ENCODE peak calls at places on chromosome 13, in seven cellular contexts. M is HCT116, O is K562, W is GM12878, L is HepG2, V is T47D, D is SK-N-SH. J is an unnamed sample.

GRCh38 chr13:50842711-50843255 is 709 bp downstream of the DLEU7 start:
- DNase-seq in L (no peak), M (no peak), V (no peak), W (no peak), O (no peak), D (no peak), J (peak)

GRCh38 chr13:54226866-54227265 is 1198.3 kb downstream of the OLFM4 start:
- DNase-seq in L (no peak), O (no peak), D (no peak), M (no peak), V (no peak), W (no peak), J (no peak)

GRCh38 chr13:104832265-104832664 is 1703.2 kb downstream of the EFNB2 start:
- DNase-seq in V (no peak), D (no peak), L (no peak), M (no peak), W (no peak), O (no peak), J (no peak)

GRCh38 chr13:76822691-76823267 is 63.4 kb downstream of the KCTD12 start:
- DNase-seq in O (no peak), L (no peak), V (peak), M (no peak), D (no peak), W (no peak), J (no peak)

GRCh38 chr13:94656766-94657165 is 55.1 kb downstream of the GPR180 start:
- DNase-seq in W (peak), M (no peak), O (peak), D (no peak), L (no peak), V (no peak), J (no peak)

GRCh38 chr13:36766295-36766694 is 52.7 kb upstream of the RFXAP start:
- DNase-seq in D (no peak), V (no peak), M (peak), W (no peak), O (no peak), L (peak), J (no peak)

GRCh38 chr13:109208522-109208921 is 577.9 kb downstream of the IRS2 start:
- DNase-seq in O (no peak), M (no peak), V (no peak), L (no peak), D (no peak), W (no peak), J (no peak)

GRCh38 chr13:77492982-77493381 is 42.5 kb upstream of the SCEL start:
- DNase-seq in L (peak), W (no peak), M (peak), V (peak), D (peak), O (no peak), J (no peak)

GRCh38 chr13:27053902-27054595 is 117.6 kb downstream of the USP12 start:
- DNase-seq in M (peak), L (no peak), O (no peak), W (no peak), D (no peak), V (no peak), J (no peak)

GRCh38 chr13:66665991-66666390 is 564.1 kb downstream of the PCDH9 start:
- DNase-seq in O (no peak), V (no peak), W (no peak), L (no peak), M (no peak), D (peak), J (no peak)

GRCh38 chr13:44417446-44417845 is 43.8 kb downstream of the SERP2 start:
- DNase-seq in D (no peak), V (no peak), W (no peak), O (no peak), M (no peak), L (peak), J (no peak)

GRCh38 chr13:106449096-106449495 is 86.4 kb downstream of the EFNB2 start:
- DNase-seq in D (no peak), V (no peak), L (no peak), W (no peak), O (no peak), M (no peak), J (no peak)

GRCh38 chr13:73341748-73342147 is 282.9 kb downstream of the KLF5 start:
- DNase-seq in W (no peak), O (no peak), V (no peak), L (no peak), M (no peak), D (no peak), J (no peak)

GRCh38 chr13:76338003-76338402 is 548.2 kb downstream of the KCTD12 start:
- DNase-seq in W (no peak), L (no peak), M (no peak), O (no peak), V (no peak), D (no peak), J (no peak)

GRCh38 chr13:30193279-30194234 is 113.8 kb downstream of the KATNAL1 start:
- DNase-seq in W (peak), L (no peak), O (no peak), V (no peak), D (no peak), M (no peak), J (no peak)

GRCh38 chr13:36143768-36144167 is 12.6 kb upstream of the DCLK1 start:
- DNase-seq in L (no peak), D (no peak), O (no peak), M (no peak), W (no peak), V (no peak), J (no peak)

GRCh38 chr13:36750461-36750860 is 68.6 kb upstream of the RFXAP start:
- DNase-seq in W (no peak), V (no peak), L (no peak), M (no peak), D (no peak), O (no peak), J (no peak)

GRCh38 chr13:41145136-41145908 is 12.7 kb upstream of the KBTBD6 start:
- DNase-seq in D (no peak), V (no peak), L (no peak), W (no peak), O (no peak), M (no peak), J (no peak)

GRCh38 chr13:42878721-42879120 is 97.3 kb downstream of the FAM216B start:
- DNase-seq in O (no peak), M (no peak), L (no peak), D (no peak), V (no peak), W (no peak), J (no peak)

GRCh38 chr13:29429496-29429895 is 166.0 kb downstream of the SLC7A1 start:
- DNase-seq in M (no peak), V (no peak), O (no peak), D (no peak), W (no peak), L (no peak), J (no peak)

GRCh38 chr13:111883571-111884343 is 183.2 kb upstream of the SOX1 start:
- DNase-seq in O (no peak), L (no peak), D (no peak), V (no peak), M (no peak), W (no peak), J (peak)

GRCh38 chr13:99467764-99468163 is 33.5 kb upstream of the TM9SF2 start:
- DNase-seq in M (no peak), W (no peak), L (no peak), D (no peak), V (no peak), O (no peak), J (no peak)

GRCh38 chr13:77040076-77040475 is 13.1 kb upstream of the FBXL3 start:
- DNase-seq in O (no peak), V (no peak), M (no peak), L (no peak), D (no peak), W (no peak), J (no peak)

GRCh38 chr13:19658831-19659230 is 25.4 kb downstream of the MPHOSPH8 start:
- DNase-seq in V (no peak), L (no peak), W (no peak), M (no peak), D (no peak), O (no peak), J (no peak)

GRCh38 chr13:93794197-93794885 is 567.7 kb downstream of the GPC6 start:
- DNase-seq in W (no peak), L (no peak), D (no peak), V (no peak), M (no peak), O (no peak), J (no peak)

GRCh38 chr13:111206148-111206547 is 91.0 kb downstream of the ARHGEF7 start:
- DNase-seq in V (no peak), O (no peak), W (no peak), D (no peak), M (no peak), L (no peak), J (no peak)

GRCh38 chr13:110310541-110311491 is 3.7 kb downstream of the COL4A2 start:
- DNase-seq in D (no peak), L (no peak), M (no peak), O (no peak), W (no peak), V (no peak), J (no peak)

GRCh38 chr13:66586489-66586888 is 643.6 kb downstream of the PCDH9 start:
- DNase-seq in V (no peak), L (no peak), D (no peak), M (no peak), W (no peak), O (no peak), J (no peak)

GRCh38 chr13:77980592-77980991 is 62.0 kb upstream of the EDNRB start:
- DNase-seq in D (no peak), V (no peak), W (no peak), O (no peak), M (no peak), L (no peak), J (no peak)

GRCh38 chr13:57557979-57558529 is 73.5 kb upstream of the PCDH17 start:
- DNase-seq in M (no peak), D (peak), V (no peak), L (peak), O (no peak), W (no peak), J (no peak)

GRCh38 chr13:24764276-24764630 is 284 bp downstream of the RNF17 start:
- DNase-seq in W (no peak), M (no peak), O (no peak), V (no peak), L (no peak), D (no peak), J (no peak)

GRCh38 chr13:93304868-93305613 is 78.4 kb downstream of the GPC6 start:
- DNase-seq in O (no peak), V (no peak), L (no peak), D (peak), W (no peak), M (no peak), J (no peak)

GRCh38 chr13:43239441-43239840 is 216.1 kb downstream of the DNAJC15 start:
- DNase-seq in W (no peak), D (no peak), O (no peak), V (no peak), M (no peak), L (no peak), J (no peak)

GRCh38 chr13:113135281-113135760 is 12.7 kb downstream of the F10 start:
- DNase-seq in V (no peak), W (no peak), O (no peak), L (no peak), M (no peak), D (no peak), J (no peak)

GRCh38 chr13:113129480-113129879 is 6.9 kb downstream of the F10 start:
- DNase-seq in O (no peak), M (no peak), V (no peak), W (no peak), D (no peak), L (no peak), J (no peak)

GRCh38 chr13:113125506-113126264 is 3.1 kb downstream of the F10 start:
- DNase-seq in W (no peak), M (no peak), V (no peak), O (no peak), L (no peak), D (no peak), J (no peak)

GRCh38 chr13:113126265-113127150 is 3.9 kb downstream of the F10 start:
- DNase-seq in W (no peak), D (no peak), V (no peak), M (no peak), L (no peak), O (no peak), J (no peak)

GRCh38 chr13:113129921-113130750 is 7.5 kb downstream of the F10 start:
- DNase-seq in L (no peak), O (no peak), W (no peak), M (no peak), V (no peak), D (no peak), J (no peak)
- TF ChIP-seq JUND in L (no peak), O (no peak), W (no peak), M (no peak), V (no peak), D (no peak), J (no peak)

GRCh38 chr13:113855012-113855921 is 8.6 kb downstream of the GAS6 start:
- DNase-seq in V (no peak), O (no peak), L (no peak), D (no peak), W (no peak), M (no peak), J (no peak)
- TF ChIP-seq JUND in V (no peak), O (no peak), L (no peak), D (no peak), W (no peak), M (no peak), J (no peak)

DNA sequence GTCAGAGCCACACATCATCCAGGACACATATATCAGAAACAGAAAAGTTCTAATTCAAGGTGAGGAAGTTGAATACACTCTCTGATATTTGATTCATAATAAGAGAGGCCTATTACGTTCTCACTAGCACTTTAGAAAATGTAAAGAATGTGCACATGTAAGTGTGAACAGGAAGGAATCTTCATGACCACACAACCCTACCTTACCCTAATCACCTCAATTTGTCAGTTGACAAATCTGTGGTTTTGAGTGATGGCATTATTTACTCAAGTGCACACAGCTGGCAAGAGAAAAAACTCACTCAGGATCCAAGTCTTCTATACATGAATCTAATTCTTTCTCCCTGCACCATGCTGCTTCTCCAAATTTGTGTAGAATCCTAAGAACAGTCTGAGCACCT is 445.8 kb downstream of the SUCLA2 start:
- DNase-seq in D (no peak), M (no peak), W (no peak), O (no peak), L (no peak), V (no peak), J (no peak)
- TF ChIP-seq JUND in D (no peak), M (no peak), W (no peak), O (no peak), L (no peak), V (no peak), J (no peak)

DNA sequence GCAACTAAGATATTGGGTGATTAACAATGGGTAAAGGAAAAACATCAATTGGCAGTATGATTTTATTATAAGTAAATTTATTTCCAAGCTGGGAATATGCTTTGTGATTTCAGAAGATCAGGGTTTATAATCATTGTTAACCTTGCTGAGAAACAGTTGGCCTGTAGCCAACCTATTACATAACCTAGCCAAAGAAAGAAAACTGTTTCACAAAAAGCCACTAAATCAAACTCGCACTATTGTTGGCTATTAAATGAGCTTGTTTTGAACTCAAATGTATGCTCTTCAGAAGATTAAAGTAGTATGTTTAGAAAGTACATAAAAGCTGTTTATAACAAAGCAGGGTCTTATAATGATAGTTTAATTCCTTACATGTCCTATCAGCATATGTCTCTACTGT is 151.7 kb downstream of the LHFPL6 start:
- DNase-seq in M (no peak), D (no peak), V (no peak), W (no peak), L (no peak), O (no peak), J (no peak)
- TF ChIP-seq JUND in M (no peak), D (no peak), V (no peak), W (no peak), L (no peak), O (no peak), J (no peak)

GRCh38 chr13:32887617-32888016 is 128.6 kb upstream of the KL start:
- DNase-seq in D (no peak), O (no peak), L (no peak), W (no peak), V (no peak), M (no peak), J (no peak)

GRCh38 chr13:32881074-32881791 is 135.0 kb upstream of the KL start:
- DNase-seq in O (no peak), D (no peak), M (no peak), W (no peak), L (no peak), V (no peak), J (no peak)

GRCh38 chr13:32881792-32882175 is 134.4 kb upstream of the KL start:
- DNase-seq in W (no peak), O (no peak), L (no peak), V (peak), D (no peak), M (no peak), J (no peak)

GRCh38 chr13:32880636-32881035 is 135.6 kb upstream of the KL start:
- DNase-seq in V (no peak), W (no peak), M (no peak), O (no peak), L (no peak), D (no peak), J (no peak)

DNA sequence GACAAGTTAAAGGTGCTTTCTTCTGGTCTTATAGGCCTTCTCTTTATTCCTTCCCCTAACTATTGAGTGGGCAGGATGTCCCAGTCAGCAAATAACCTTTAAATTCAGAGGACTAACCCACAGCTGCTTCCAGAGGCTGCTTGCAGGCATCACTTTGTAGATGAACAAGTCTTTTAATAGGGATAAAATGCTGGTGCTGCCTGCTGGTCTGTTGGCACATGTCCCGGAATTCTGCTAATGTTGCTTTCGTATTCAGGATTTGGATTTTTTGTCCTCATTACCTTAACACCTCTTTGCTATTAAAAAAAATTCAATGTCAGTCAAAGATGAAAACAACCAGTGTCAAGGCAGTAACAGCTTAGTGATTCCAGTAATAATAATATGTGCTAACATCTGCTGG is 132.7 kb upstream of the KL start:
- DNase-seq in O (no peak), M (no peak), W (no peak), D (peak), L (no peak), V (no peak), J (no peak)
- TF ChIP-seq JUND in O (no peak), M (no peak), W (no peak), D (no peak), L (no peak), V (no peak), J (no peak)

GRCh38 chr13:100465558-100465957 is 123.0 kb downstream of the GGACT start:
- DNase-seq in O (no peak), W (no peak), D (no peak), M (no peak), V (no peak), L (no peak), J (no peak)

GRCh38 chr13:100473087-100473486 is 115.5 kb downstream of the GGACT start:
- DNase-seq in V (no peak), W (no peak), M (no peak), D (peak), O (no peak), L (no peak), J (no peak)

GRCh38 chr13:100473493-100474044 is 115.0 kb downstream of the GGACT start:
- DNase-seq in W (no peak), O (no peak), D (peak), M (no peak), L (no peak), V (no peak), J (no peak)

DNA sequence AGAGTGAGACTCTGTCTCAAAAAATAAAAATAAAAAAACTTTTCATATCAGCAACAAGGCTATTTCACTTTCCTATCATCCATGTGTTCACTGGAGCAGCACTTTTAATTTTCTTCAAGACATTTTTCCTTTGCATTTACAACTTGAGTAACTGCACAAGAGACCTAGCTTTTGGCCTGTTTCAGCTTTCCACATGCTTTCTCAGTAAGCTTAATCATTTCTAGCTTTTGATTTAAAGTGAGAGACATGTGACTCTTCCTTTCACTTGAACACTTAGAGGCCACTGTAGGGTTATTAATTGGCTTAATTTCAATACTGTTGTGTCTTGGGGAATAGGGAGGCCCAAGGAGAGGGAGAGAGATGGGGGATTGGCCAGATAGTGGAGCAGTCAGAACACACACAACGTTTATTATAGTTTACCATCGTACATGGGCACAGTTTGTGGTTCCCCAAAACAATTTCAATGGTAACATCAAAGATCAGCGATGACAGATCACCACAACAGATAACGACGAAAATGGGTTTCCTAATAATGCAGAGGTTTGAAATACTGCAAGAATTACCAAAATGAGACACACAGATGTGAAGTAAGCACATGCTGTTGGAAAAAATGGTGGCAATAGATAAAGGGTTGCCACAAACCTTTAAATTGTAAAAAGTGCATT is 117.6 kb downstream of the GGACT start:
- DNase-seq in V (no peak), O (no peak), W (no peak), M (no peak), L (no peak), D (no peak), J (no peak)
- TF ChIP-seq JUND in V (no peak), O (no peak), W (no peak), M (no peak), L (no peak), D (no peak), J (no peak)

GRCh38 chr13:71067164-71067815 is 799.7 kb downstream of the DACH1 start:
- DNase-seq in M (no peak), O (no peak), D (no peak), W (no peak), V (no peak), L (peak), J (no peak)
- TF ChIP-seq JUND in M (no peak), O (no peak), D (no peak), W (no peak), V (no peak), L (no peak), J (no peak)

GRCh38 chr13:60661514-60661913 is 264.5 kb downstream of the TDRD3 start:
- DNase-seq in D (no peak), V (no peak), W (no peak), M (no peak), O (no peak), L (no peak), J (no peak)
- TF ChIP-seq JUND in D (no peak), V (no peak), W (no peak), M (no peak), O (no peak), L (no peak), J (no peak)

DNA sequence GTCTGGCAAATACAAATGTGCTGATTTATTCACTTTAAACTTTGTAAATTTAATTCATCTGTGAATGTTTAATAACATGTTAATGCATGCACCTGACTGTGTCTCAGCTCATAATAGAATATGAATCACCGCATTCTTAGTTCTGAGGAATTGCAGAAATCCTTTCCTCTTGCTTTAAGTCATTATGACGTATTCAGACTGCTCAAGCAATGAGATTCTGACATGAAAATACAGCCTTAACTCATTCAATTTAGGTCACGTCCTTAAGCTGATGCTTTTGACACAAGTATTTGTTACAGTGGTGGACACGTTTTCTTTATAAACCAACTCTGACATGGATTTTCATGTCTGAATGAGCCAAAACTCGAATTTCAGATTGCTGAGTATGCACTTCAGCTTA is 541.0 kb upstream of the KLF12 start:
- DNase-seq in O (no peak), M (no peak), L (no peak), D (no peak), V (no peak), W (no peak), J (no peak)
- TF ChIP-seq JUND in O (no peak), M (no peak), L (no peak), D (no peak), V (no peak), W (no peak), J (no peak)